ENCODE peak calls at places on chromosome 17, in five cellular contexts. Z is AG04449, K is choroid plexus epithelial cell, S is tibial artery, I is right cardiac atrium. G is an unnamed sample.

GRCh38 chr17:41284043-41284442 is 8.5 kb downstream of the KRTAP9-7 start:
- DNase-seq in Z (peak; percentile 34), K (peak; percentile 20), S (no peak), I (no peak), G (no peak)

GRCh38 chr17:5361426-5361825 is 58.0 kb downstream of the NUP88 start:
- DNase-seq in Z (no peak), K (no peak), S (no peak), I (no peak), G (no peak)

GRCh38 chr17:67506966-67507365 is 129.9 kb downstream of the PITPNC1 start:
- DNase-seq in Z (no peak), K (peak; percentile 54), S (no peak), I (no peak), G (no peak)

GRCh38 chr17:42010898-42011516 is 6.2 kb downstream of the DNAJC7 start:
- DNase-seq in Z (no peak), K (peak; percentile 63), S (no peak), I (no peak), G (no peak)

GRCh38 chr17:28105501-28105900 is 63.0 kb downstream of the NLK start:
- DNase-seq in Z (no peak), K (no peak), S (no peak), I (no peak), G (no peak)

GRCh38 chr17:39740357-39741111 is 2.8 kb downstream of the GRB7 start:
- DNase-seq in Z (no peak), K (peak; percentile 28), S (no peak), I (peak; percentile 52), G (peak; percentile 27)

GRCh38 chr17:81519284-81520020 is 6.9 kb upstream of the ACTG1 start:
- DNase-seq in Z (no peak), K (no peak), S (no peak), I (peak; percentile 73), G (peak; percentile 89)

GRCh38 chr17:50785942-50786570 is 18.7 kb upstream of the ANKRD40CL start:
- DNase-seq in Z (no peak), K (peak; percentile 70), S (no peak), I (no peak), G (peak; percentile 55)

GRCh38 chr17:39742126-39742855 is 4.6 kb downstream of the GRB7 start:
- DNase-seq in Z (no peak), K (no peak), S (no peak), I (peak; percentile 28), G (no peak)

GRCh38 chr17:14559720-14560119 is 258.8 kb downstream of the HS3ST3B1 start:
- DNase-seq in Z (no peak), K (no peak), S (no peak), I (no peak), G (no peak)

GRCh38 chr17:82031303-82031884 is at the start of gene RAC3:
- DNase-seq in Z (no peak), K (peak; percentile 41), S (no peak), I (no peak), G (no peak)

GRCh38 chr17:3647769-3648540 is 11.4 kb downstream of the CTNS start:
- DNase-seq in Z (no peak), K (peak; percentile 81), S (no peak), I (peak; percentile 82), G (peak; percentile 54)

GRCh38 chr17:6173653-6174052 is 103.5 kb downstream of the WSCD1 start:
- DNase-seq in Z (no peak), K (no peak), S (no peak), I (no peak), G (no peak)

GRCh38 chr17:82160081-82160480 is 52.6 kb downstream of the CCDC57 start:
- DNase-seq in Z (no peak), K (peak; percentile 35), S (no peak), I (no peak), G (no peak)

GRCh38 chr17:49590874-49591273 is 15.2 kb downstream of the NXPH3 start:
- DNase-seq in Z (no peak), K (no peak), S (no peak), I (no peak), G (no peak)

GRCh38 chr17:65163990-65164495 is 26.9 kb downstream of the RGS9 start:
- DNase-seq in Z (no peak), K (peak; percentile 52), S (no peak), I (peak; percentile 18), G (no peak)

GRCh38 chr17:59365383-59365981 is 34.0 kb downstream of the YPEL2 start:
- DNase-seq in Z (no peak), K (no peak), S (no peak), I (peak; percentile 51), G (peak; percentile 29)

GRCh38 chr17:55726440-55726839 is 3.8 kb upstream of the TMEM100 start:
- DNase-seq in Z (peak; percentile 82), K (peak; percentile 82), S (peak; percentile 78), I (peak; percentile 62), G (peak; percentile 52)

GRCh38 chr17:37429442-37429841 is 22.8 kb downstream of the TADA2A start:
- DNase-seq in Z (no peak), K (no peak), S (no peak), I (no peak), G (no peak)

GRCh38 chr17:57927048-57927723 is 28.0 kb downstream of the CUEDC1 start:
- DNase-seq in Z (no peak), K (peak; percentile 64), S (no peak), I (peak; percentile 72), G (peak; percentile 88)

GRCh38 chr17:33642002-33642401 is 348.9 kb upstream of the ASIC2 start:
- DNase-seq in Z (no peak), K (no peak), S (no peak), I (no peak), G (no peak)

GRCh38 chr17:76000755-76001521 is at the start of gene CDK3:
- DNase-seq in Z (no peak), K (no peak), S (no peak), I (no peak), G (no peak)

GRCh38 chr17:1003972-1004768 is 7.2 kb downstream of the TIMM22 start:
- DNase-seq in Z (no peak), K (no peak), S (no peak), I (peak; percentile 49), G (no peak)

GRCh38 chr17:49748791-49749190 is 15.1 kb downstream of the FAM117A start:
- DNase-seq in Z (no peak), K (no peak), S (no peak), I (no peak), G (no peak)

GRCh38 chr17:37801131-37801530 is 56.3 kb upstream of the HNF1B start:
- DNase-seq in Z (no peak), K (no peak), S (no peak), I (no peak), G (no peak)

GRCh38 chr17:56502120-56502519 is 91.4 kb upstream of the NOG start:
- DNase-seq in Z (no peak), K (no peak), S (no peak), I (no peak), G (no peak)

GRCh38 chr17:72725432-72726068 is 366.9 kb downstream of the SLC39A11 start:
- DNase-seq in Z (no peak), K (peak; percentile 78), S (no peak), I (peak; percentile 71), G (peak; percentile 47)

GRCh38 chr17:2694381-2695242 is 17.0 kb downstream of the CLUH start:
- DNase-seq in Z (no peak), K (no peak), S (peak; percentile 18), I (no peak), G (no peak)

GRCh38 chr17:12974319-12974661 is 43.5 kb downstream of the ELAC2 start:
- DNase-seq in Z (no peak), K (no peak), S (no peak), I (peak; percentile 71), G (no peak)

GRCh38 chr17:16433514-16433913 is 18.1 kb downstream of the TRPV2 start:
- DNase-seq in Z (no peak), K (no peak), S (no peak), I (no peak), G (no peak)
- H3K4me3 ChIP-seq in Z (no peak overlapping the region), K (no peak overlapping the region), S (no peak overlapping the region), I (no peak overlapping the region), G (no peak overlapping the region)

GRCh38 chr17:35449371-35449931 is 885 bp upstream of the SLFN13 start:
- DNase-seq in Z (no peak), K (peak; percentile 23), S (peak; percentile 21), I (peak; percentile 55), G (peak; percentile 62)

GRCh38 chr17:35448214-35448898 is at the start of gene SLFN13:
- DNase-seq in Z (no peak), K (peak; percentile 60), S (peak; percentile 53), I (peak; percentile 92), G (peak; percentile 95)

GRCh38 chr17:35447494-35447893 is 1.1 kb downstream of the SLFN13 start:
- DNase-seq in Z (no peak), K (no peak), S (no peak), I (no peak), G (no peak)

DNA sequence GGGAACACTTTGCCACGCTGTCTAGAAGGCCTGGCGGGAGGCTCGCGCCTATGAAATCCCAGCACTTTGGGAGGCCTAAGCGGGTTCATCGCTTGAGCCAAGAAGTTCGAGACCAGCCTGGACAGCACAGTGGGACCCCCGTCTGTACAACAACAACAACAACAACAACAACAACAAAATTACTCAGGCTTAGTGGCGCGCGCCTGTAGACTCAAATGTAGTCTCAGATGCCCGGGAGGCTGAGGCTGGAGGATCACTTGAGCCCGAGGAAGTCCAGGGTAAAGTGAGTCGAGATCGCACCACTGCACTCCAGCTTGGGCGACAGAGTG is 297 bp upstream of the SLFN13 start:
- DNase-seq in Z (no peak), K (no peak), S (no peak), I (no peak), G (no peak)
- H3K4me3 ChIP-seq in Z (peak overlapping the region; percentile 51), K (peak overlapping the region; percentile 57), S (peak overlapping the region; percentile 63), I (peak overlapping the region; percentile 51), G (no peak overlapping the region)

DNA sequence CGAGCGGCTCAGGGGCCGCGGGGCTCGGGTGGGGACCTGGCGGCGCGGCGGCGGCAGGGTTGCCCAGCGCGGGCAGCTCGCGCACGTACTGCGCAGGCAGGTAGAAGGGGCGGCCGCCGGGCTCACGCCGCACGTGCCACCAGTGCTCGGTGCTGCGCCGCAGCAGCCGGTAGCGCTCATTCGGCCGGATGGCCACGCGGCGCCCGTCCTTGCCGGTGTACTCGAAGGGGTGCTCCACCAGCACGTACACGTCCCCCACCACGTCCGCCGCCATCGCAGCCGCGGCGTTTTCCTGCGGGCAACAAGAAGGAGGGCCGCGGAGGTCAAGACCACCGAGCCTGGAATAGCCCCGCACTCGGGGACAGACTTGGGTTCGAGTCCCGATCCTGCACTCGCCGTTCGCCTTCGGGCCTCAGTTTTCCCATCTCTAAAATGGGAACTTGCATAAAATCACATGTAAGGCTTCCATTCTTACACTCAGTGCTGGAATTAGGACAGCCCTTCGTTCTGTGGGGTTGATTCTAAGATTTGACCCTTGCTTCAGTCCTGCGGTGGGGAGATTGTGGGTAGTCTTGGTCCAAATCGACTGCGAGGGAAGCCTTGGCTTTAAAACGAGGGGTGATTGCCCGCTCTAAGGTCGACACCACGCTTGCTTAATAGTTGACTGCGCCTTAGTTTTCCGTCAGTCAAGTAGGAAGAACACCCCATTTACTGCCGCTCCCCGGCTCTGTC is 2.5 kb downstream of the ARHGAP27 start:
- DNase-seq in Z (no peak), K (no peak), S (no peak), I (peak; percentile 72), G (no peak)
- H3K4me3 ChIP-seq in Z (peak overlapping the region; percentile 6), K (peak overlapping the region; percentile 42), S (peak overlapping the region; percentile 50), I (no peak overlapping the region), G (no peak overlapping the region)

DNA sequence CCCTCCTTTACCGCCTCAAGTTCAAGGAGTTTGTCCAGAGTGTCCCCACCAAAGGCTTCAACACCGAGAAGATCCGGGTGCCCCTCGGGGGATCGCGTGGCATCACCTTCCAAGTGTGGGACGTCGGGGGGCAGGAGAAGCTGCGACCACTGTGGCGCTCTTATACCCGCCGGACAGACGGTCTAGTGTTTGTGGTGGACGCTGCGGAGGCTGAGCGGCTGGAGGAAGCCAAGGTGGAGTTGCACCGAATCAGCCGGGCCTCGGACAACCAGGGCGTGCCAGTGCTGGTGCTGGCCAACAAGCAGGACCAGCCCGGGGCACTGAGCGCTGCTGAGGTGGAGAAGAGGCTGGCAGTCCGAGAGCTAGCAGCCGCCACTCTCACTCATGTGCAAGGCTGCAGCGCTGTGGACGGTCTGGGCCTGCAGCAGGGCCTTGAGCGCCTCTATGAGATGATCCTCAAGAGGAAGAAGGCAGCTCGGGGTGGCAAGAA is 1.1 kb downstream of the ARL4D start:
- DNase-seq in Z (no peak), K (no peak), S (no peak), I (peak; percentile 70), G (peak; percentile 54)
- H3K4me3 ChIP-seq in Z (peak overlapping the region; percentile 85), K (peak overlapping the region; percentile 87), S (peak overlapping the region; percentile 87), I (peak overlapping the region; percentile 82), G (peak overlapping the region; percentile 98)